ENCODE peak calls at places on chromosomes 12 and 14, in seven cellular contexts. M is cardiac muscle cell, U is BJ, V is foreskin fibroblast, N is hepatocyte, X is heart left ventricle, G is AG04450. I is an unnamed sample.

GRCh38 chr12:16385779-16386646 is 38.6 kb downstream of the MGST1 start:
- DNase-seq in N (peak; percentile 68), X (peak; percentile 10), M (peak; percentile 77), V (peak; percentile 75), U (peak; percentile 5), G (peak; percentile 41), I (peak; percentile 16)

GRCh38 chr12:113476093-113476986 is 4.7 kb upstream of the LHX5 start:
- DNase-seq in N (no peak), U (no peak), M (no peak), X (no peak), G (no peak), V (no peak), I (no peak)

GRCh38 chr12:117147639-117148038 is 42.6 kb downstream of the FBXO21 start:
- DNase-seq in G (no peak), V (no peak), M (no peak), N (no peak), U (no peak), X (no peak), I (no peak)

GRCh38 chr12:50764861-50765324 is 992 bp downstream of the ATF1 start:
- DNase-seq in M (peak; percentile 59), G (no peak), N (peak; percentile 58), V (peak; percentile 59), X (peak; percentile 32), U (no peak), I (no peak)

GRCh38 chr14:67436006-67436866 is 24.3 kb upstream of the PLEK2 start:
- DNase-seq in U (no peak), M (no peak), V (no peak), G (no peak), X (no peak), N (no peak), I (no peak)

GRCh38 chr12:63150255-63151060 is 543 bp downstream of the AVPR1A start:
- DNase-seq in U (no peak), X (no peak), M (peak; percentile 58), N (peak; percentile 22), V (peak; percentile 24), G (no peak), I (no peak)

GRCh38 chr12:64670039-64670438 is 59.7 kb downstream of the RASSF3 start:
- DNase-seq in M (no peak), U (no peak), G (no peak), V (no peak), X (no peak), N (no peak), I (no peak)

GRCh38 chr12:51792417-51792816 is 56.1 kb downstream of the FIGNL2 start:
- DNase-seq in M (no peak), U (no peak), N (no peak), V (no peak), G (no peak), X (no peak), I (no peak)

GRCh38 chr14:72792051-72792788 is 101.7 kb downstream of the DPF3 start:
- DNase-seq in M (peak; percentile 73), X (peak; percentile 74), N (no peak), V (no peak), G (no peak), U (no peak), I (no peak)

GRCh38 chr12:76790564-76791552 is 26.9 kb downstream of the ZDHHC17 start:
- DNase-seq in M (peak; percentile 22), X (no peak), G (no peak), V (peak; percentile 36), N (peak; percentile 41), U (no peak), I (no peak)

GRCh38 chr12:118188690-118189371 is 52.9 kb downstream of the PEBP1 start:
- DNase-seq in N (no peak), V (peak; percentile 78), G (peak; percentile 33), M (no peak), U (no peak), X (peak; percentile 51), I (no peak)

GRCh38 chr12:122090759-122091535 is 12.4 kb downstream of the MLXIP start:
- DNase-seq in X (no peak), G (peak; percentile 90), V (peak; percentile 72), M (no peak), N (peak; percentile 51), U (peak; percentile 89), I (peak; percentile 94)

GRCh38 chr12:51847830-51848727 is at the start of gene FIGNL2:
- DNase-seq in M (peak; percentile 58), N (peak; percentile 70), G (no peak), U (no peak), V (no peak), X (peak; percentile 46), I (no peak)

GRCh38 chr12:810635-811415 is 58.4 kb downstream of the WNK1 start:
- DNase-seq in X (no peak), U (no peak), V (no peak), M (no peak), N (no peak), G (no peak), I (no peak)

GRCh38 chr12:128381537-128381936 is 114.6 kb downstream of the TMEM132C start:
- DNase-seq in X (no peak), U (no peak), V (no peak), M (peak; percentile 51), N (no peak), G (no peak), I (no peak)

GRCh38 chr12:4227046-4227445 is 46.5 kb upstream of the CCND2 start:
- DNase-seq in V (no peak), M (no peak), N (no peak), U (no peak), G (no peak), X (no peak), I (no peak)

GRCh38 chr14:58626441-58626840 is 11.3 kb upstream of the DACT1 start:
- DNase-seq in M (no peak), G (no peak), X (no peak), N (no peak), U (peak; percentile 61), V (peak; percentile 87), I (no peak)

DNA sequence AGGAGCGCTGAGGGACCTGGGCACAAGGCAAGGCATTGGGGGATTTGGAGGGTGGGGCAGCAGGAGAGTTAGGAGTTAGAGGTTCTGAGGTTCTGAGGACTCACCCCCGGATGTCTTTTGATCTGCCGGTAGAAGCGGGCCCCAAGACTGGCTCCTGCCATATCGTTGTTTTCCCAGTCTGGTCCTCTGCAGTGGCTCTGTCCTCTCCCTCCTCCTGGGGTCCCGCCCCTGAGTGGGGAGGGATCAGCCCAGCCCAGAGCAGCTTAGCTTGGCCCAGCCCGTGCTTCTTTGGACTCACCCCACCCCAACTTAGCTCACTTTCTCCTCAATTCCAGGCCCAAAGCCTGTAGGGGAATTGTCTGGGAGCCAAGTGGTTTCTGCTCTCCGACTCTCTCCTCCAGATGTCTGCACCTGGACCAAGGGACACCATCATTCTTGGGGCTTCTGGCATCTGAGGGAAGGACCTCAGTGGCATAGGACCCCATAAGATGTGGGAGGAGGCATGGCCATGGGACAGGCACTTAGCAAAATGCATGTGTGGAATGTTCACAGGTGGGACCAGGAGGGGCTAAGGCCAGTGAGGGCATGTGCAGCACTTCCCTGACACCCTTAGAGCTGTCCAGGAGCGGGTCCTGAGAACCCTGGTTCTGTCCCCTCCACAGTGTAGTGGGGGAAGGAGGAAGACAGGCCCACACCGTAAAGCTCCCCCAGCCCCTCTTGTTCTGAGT is 7.6 kb downstream of the SHMT2 start:
- DNase-seq in V (peak; percentile 67), X (peak; percentile 70), M (no peak), N (no peak), G (no peak), U (no peak), I (no peak)
- H3K4me3 ChIP-seq in V (peak overlapping the region; percentile 34), X (peak overlapping the region; percentile 22), M (no peak overlapping the region), N (no peak overlapping the region), G (no peak overlapping the region), U (no peak overlapping the region), I (no peak overlapping the region)

GRCh38 chr14:65966188-65966587 is 520.0 kb upstream of the CCDC196 start:
- DNase-seq in U (no peak), N (no peak), M (no peak), X (no peak), G (no peak), V (no peak), I (no peak)
- TF ChIP-seq CTCF in U (no peak), N (no peak), M (no peak), X (no peak), G (no peak), V (no peak), I (no peak)

DNA sequence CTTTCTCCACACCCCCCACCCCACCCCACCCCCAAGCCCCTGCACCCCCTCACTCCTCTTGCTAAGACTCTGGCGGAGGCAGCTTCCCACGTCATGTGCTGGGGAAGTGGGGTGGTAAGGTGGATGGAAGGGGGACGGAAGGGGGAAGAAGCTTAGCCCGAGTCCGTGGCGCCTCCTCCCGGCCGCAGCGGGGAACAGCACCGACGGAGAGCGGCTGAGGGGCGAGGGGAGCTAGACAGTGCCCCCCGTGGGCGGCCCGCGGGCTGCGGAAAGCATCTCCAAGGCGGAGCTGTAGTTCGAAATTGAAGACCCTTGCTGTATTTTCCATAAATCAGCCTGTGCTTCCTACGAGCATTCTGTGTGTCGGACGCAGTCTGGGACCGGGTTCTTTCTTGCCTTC is 608 bp upstream of the GRIN2B start:
- DNase-seq in U (no peak), V (no peak), X (no peak), G (no peak), N (peak; percentile 62), M (peak; percentile 20), I (no peak)
- H3K4me3 ChIP-seq in U (no peak overlapping the region), V (no peak overlapping the region), X (no peak overlapping the region), G (no peak overlapping the region), N (peak overlapping the region; percentile 17), M (peak overlapping the region; percentile 31), I (no peak overlapping the region)

DNA sequence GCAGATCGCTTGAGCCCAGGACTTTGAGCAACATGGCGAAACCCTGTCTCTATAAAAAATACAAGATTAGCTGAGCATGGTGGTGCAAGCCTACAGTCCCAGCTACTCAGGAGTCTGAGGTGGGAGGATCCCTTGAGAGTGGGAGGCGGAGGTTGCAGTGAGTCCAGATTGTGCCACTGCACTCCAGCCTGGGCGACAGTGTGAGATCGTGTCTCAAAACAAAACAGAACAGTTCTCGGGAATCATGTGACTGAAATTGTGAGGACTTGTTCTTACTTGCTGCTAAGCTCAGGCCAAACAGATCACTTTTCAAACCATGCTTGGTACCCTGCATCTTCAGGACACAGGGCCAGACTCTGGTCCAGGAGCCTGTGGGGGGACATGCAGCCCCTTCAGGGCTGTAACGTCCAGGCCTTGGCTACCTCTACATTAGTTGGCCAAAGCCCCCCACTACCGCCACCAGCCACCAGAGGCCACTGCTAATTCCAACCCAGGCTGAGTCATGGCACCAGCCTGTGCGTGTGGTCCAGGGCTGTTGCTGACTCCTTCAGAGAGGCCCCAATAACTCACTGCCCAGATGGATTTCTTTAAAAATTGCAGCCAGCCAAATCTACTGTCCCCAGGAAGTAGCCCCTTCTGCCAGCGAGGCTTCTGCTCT is 33.4 kb upstream of the SYNDIG1L start:
- DNase-seq in G (peak; percentile 8), N (peak; percentile 47), X (no peak), U (peak; percentile 11), M (peak; percentile 47), V (peak; percentile 90), I (no peak)
- TF ChIP-seq CTCF in G (peak; percentile 79), N (peak; percentile 34), X (peak; percentile 35), U (peak; percentile 85), M (peak; percentile 78), V (peak; percentile 85), I (peak; percentile 85)

DNA sequence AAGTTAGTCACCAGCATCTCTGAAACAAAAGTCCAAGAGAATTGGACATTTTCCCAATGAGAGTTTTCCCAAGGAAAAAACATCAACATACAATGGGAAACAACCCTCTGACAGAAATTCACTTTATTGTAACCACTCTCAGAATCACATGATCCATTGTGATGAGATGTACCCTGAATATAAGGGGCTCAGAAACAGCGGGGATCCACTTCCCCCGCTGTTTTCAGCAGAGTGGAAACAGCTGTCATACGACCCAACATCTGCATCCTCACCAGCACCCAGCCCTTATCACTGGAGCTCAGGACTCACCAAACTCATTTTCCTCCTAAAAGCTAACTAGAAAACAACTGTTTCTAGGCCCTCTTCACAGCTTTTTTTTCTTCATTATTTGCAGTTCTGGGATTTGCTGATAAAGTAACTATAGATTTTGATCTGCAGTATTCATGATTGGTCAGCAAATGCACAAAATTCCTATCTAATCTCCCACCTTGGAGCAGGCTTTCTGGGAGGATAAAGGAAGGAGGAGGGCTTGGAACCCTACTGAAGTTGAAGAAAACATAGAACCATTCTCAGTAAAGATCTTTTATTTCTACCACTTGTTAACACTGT is 31.3 kb downstream of the CORO1C start:
- DNase-seq in X (no peak), G (no peak), U (no peak), N (no peak), V (no peak), M (no peak), I (no peak)
- H3K4me3 ChIP-seq in X (no peak overlapping the region), G (no peak overlapping the region), U (no peak overlapping the region), N (no peak overlapping the region), V (no peak overlapping the region), M (no peak overlapping the region), I (no peak overlapping the region)